ENCODE peak calls at places on chromosomes 7 and 10, in four cellular contexts. D is transverse colon, C is fibroblast of lung, K is HCT116. O is an unnamed sample. For H3K36me3 and H3K4me1, the result is how much of the 10 kb centered on the place peaks cover.

GRCh38 chr10:8386781-8387180 is 332.3 kb downstream of the GATA3 start:
- DNase-seq in C (no peak), K (no peak), D (no peak), O (no peak)

GRCh38 chr7:17492437-17492836 is 194.0 kb downstream of the AHR start:
- DNase-seq in C (no peak), K (no peak), D (no peak), O (no peak)

GRCh38 chr10:104254493-104255243 is at the start of gene GSTO1:
- DNase-seq in C (peak), D (peak), K (peak), O (peak)

GRCh38 chr10:130461631-130462030 is 325.4 kb downstream of the GLRX3 start:
- DNase-seq in D (no peak), C (no peak), K (no peak), O (no peak)

GRCh38 chr10:63515002-63515763 is 6.0 kb upstream of the REEP3 start:
- DNase-seq in K (no peak), D (no peak), C (peak), O (no peak)

GRCh38 chr10:61903184-61903990 is 1.9 kb downstream of the ARID5B start:
- DNase-seq in C (peak), D (peak), K (peak), O (peak)

GRCh38 chr10:101405006-101405405 is 51.0 kb downstream of the BTRC start:
- DNase-seq in C (no peak), K (no peak), D (no peak), O (no peak)

GRCh38 chr10:70523044-70523443 is 44.5 kb downstream of the PALD1 start:
- DNase-seq in D (no peak), K (no peak), C (peak), O (no peak)

GRCh38 chr7:135704074-135704473 is 23.9 kb downstream of the SLC13A4 start:
- DNase-seq in K (no peak), C (no peak), D (no peak), O (no peak)

GRCh38 chr7:66904063-66904593 is 16.9 kb upstream of the TMEM248 start:
- DNase-seq in C (no peak), K (no peak), D (no peak), O (no peak)

GRCh38 chr7:66901941-66902843 is 18.8 kb upstream of the TMEM248 start:
- DNase-seq in K (no peak), C (no peak), D (no peak), O (no peak)

GRCh38 chr7:66905243-66905642 is 15.8 kb upstream of the TMEM248 start:
- DNase-seq in K (no peak), D (no peak), C (no peak), O (no peak)

GRCh38 chr7:66902844-66903180 is 18.2 kb upstream of the TMEM248 start:
- DNase-seq in C (no peak), K (no peak), D (no peak), O (no peak)

DNA sequence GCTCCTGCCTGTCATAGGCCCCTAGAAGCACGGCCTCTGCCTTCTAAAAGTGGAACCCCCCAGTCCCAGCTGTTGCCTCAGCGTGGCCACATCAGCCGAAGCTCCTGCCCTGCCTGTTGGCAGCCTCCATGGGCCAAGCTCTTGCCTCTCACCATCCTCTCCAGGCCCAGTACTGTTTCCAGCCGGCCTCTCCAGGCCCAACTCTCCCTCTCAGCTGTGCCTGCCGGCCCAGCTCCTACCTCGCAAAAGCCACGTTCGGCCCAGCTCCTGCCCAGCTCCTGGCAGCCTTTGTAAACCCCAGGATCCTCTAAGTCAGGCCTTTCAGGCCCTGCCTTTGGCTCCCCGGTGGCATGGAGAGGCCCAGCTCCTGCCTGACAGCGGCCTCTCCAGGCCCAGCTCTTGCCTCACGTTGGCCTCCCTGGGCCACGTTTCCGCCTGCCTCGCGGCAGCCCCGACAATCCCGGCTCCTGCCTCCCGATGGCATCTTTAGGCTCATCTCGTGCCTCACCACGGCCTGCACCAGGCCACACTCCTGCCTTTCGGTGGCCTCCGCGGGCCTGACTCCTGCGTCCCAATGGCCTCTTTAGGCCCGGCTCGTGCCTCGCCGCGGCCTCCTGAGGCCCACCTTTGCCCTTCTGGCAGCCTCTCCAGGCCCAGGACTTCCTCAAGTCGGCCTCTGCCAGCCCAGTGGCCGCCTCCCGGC is 17.5 kb upstream of the TMEM248 start:
- DNase-seq in D (no peak), C (no peak), K (no peak), O (no peak)
- H3K36me3 ChIP-seq in D (under half), C (under half), K (under half), O (half or more)

GRCh38 chr7:98852826-98853225 is 17.0 kb downstream of the TMEM130 start:
- DNase-seq in D (no peak), C (no peak), K (no peak), O (no peak)

GRCh38 chr7:98848918-98849317 is 20.9 kb downstream of the TMEM130 start:
- DNase-seq in D (no peak), C (no peak), K (no peak), O (no peak)
- TF ChIP-seq CTCF in D (no peak), C (no peak), K (no peak), O (no peak)

GRCh38 chr7:77908664-77909063 is 110.1 kb downstream of the PHTF2 start:
- DNase-seq in C (no peak), K (no peak), D (no peak), O (no peak)

GRCh38 chr7:77907281-77907680 is 108.7 kb downstream of the PHTF2 start:
- DNase-seq in K (no peak), C (no peak), D (no peak), O (no peak)

GRCh38 chr7:77904252-77904651 is 105.7 kb downstream of the PHTF2 start:
- DNase-seq in K (no peak), D (no peak), C (no peak), O (no peak)

DNA sequence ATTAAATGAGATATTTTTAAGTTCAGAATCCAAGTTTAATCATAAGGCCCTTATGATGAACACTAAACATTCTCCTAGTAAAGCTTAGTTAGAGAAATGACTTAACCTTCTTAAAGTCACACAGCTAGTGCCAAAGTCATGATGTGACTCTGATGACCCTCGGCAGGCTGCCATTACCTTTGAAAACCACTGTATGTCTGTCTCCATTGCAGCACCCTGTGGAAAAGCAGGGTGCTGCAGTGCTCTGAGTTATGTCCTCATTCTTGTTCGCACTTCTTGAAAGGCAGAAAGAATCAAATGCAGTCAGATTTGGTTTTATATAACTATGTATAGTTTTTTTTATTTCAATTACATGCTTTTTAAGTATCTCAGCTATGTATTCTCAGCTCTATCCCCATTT is 105.0 kb downstream of the PHTF2 start:
- DNase-seq in K (no peak), D (no peak), C (no peak), O (no peak)
- H3K4me1 ChIP-seq in K (under half), D (under half), C (under half), O (under half)

GRCh38 chr10:125105155-125105554 is 55.2 kb downstream of the CTBP2 start:
- DNase-seq in C (no peak), D (no peak), K (no peak), O (peak)

GRCh38 chr10:125103466-125104377 is 56.6 kb downstream of the CTBP2 start:
- DNase-seq in K (no peak), D (no peak), C (no peak), O (peak)

GRCh38 chr10:125102821-125103220 is 57.5 kb downstream of the CTBP2 start:
- DNase-seq in C (no peak), K (no peak), D (peak), O (peak)

GRCh38 chr10:125105856-125106255 is 54.5 kb downstream of the CTBP2 start:
- DNase-seq in D (no peak), C (no peak), K (no peak), O (peak)

DNA sequence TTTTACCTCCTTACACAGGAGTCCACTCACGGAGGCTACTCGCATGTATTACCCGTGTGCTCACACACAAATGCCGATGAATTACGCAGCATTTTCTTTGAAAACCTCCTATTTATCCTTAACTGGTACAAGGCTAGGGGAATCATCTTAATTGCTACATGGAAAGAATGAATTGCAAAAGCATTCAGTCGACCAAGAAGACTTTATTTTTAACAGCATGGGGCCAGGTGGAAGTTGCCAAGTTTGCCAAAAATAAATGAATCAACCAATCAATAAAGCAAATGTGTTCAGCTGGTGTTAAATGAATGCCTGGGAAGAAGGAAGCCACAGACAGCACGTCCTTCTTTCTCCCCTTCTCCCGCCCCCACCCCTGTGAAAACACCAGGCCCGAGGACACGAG is 55.8 kb downstream of the CTBP2 start:
- DNase-seq in C (no peak), K (no peak), D (no peak), O (peak)
- H3K36me3 ChIP-seq in C (under half), K (under half), D (under half), O (half or more)

DNA sequence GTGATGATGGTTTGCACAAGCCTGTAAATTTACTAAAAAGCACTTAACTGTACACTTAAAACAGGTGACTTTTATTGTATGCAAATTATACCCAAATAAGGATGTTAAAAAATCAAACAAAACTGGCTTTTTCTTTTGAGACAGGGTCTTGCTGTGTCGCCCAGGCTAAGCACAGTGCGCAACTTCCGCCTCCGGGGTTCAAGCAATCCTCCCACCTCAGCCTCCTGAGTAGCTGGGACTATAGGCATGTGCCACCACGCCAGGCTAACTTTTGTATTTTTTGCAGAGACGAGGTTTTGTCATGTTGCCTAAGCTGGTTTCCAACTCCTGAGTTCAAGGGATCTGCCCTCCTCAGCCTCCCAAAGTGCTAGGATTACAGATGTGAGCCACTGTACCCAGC is 77.7 kb downstream of the DNAJC1 start:
- DNase-seq in D (no peak), K (no peak), C (no peak), O (no peak)
- TF ChIP-seq CTCF in D (no peak), K (no peak), C (no peak), O (no peak)